ENCODE peak calls at places on chromosomes 16 and 17, in six cellular contexts. One of them, this sample, is unnamed.

GRCh38 chr16:48369765-48370164 is 15.4 kb downstream of the SIAH1 start:
- DNase-seq in non-pigmented ciliary epithelial cell: no peak
- DNase-seq in LoVo: no peak
- DNase-seq in activated T-cell treated with anti-CD3 and anti-CD28 coated beads for 24 hours: no peak
- DNase-seq in NCI-H1092: no peak
- DNase-seq in body of pancreas: no peak
- DNase-seq in this sample: no peak

GRCh38 chr17:3030096-3030495 is 33.3 kb downstream of the OR1D5 start:
- DNase-seq in body of pancreas: no peak
- DNase-seq in LoVo: no peak
- DNase-seq in activated T-cell treated with anti-CD3 and anti-CD28 coated beads for 24 hours: no peak
- DNase-seq in NCI-H1092: no peak
- DNase-seq in non-pigmented ciliary epithelial cell: no peak
- DNase-seq in this sample: peak; percentile 74

GRCh38 chr17:55340726-55341125 is 76.0 kb downstream of the HLF start:
- DNase-seq in non-pigmented ciliary epithelial cell: no peak
- DNase-seq in NCI-H1092: no peak
- DNase-seq in body of pancreas: no peak
- DNase-seq in activated T-cell treated with anti-CD3 and anti-CD28 coated beads for 24 hours: no peak
- DNase-seq in LoVo: no peak
- DNase-seq in this sample: no peak

GRCh38 chr17:41681776-41682175 is 6.9 kb upstream of the EIF1 start:
- DNase-seq in LoVo: no peak
- DNase-seq in non-pigmented ciliary epithelial cell: no peak
- DNase-seq in NCI-H1092: no peak
- DNase-seq in body of pancreas: no peak
- DNase-seq in activated T-cell treated with anti-CD3 and anti-CD28 coated beads for 24 hours: no peak
- DNase-seq in this sample: no peak

GRCh38 chr16:68756250-68757051 is 19.4 kb downstream of the CDH1 start:
- DNase-seq in non-pigmented ciliary epithelial cell: no peak
- DNase-seq in activated T-cell treated with anti-CD3 and anti-CD28 coated beads for 24 hours: peak; percentile 76
- DNase-seq in NCI-H1092: no peak
- DNase-seq in body of pancreas: peak; percentile 80
- DNase-seq in LoVo: peak; percentile 95
- DNase-seq in this sample: no peak

GRCh38 chr17:7281953-7282751 is 634 bp downstream of the SLC2A4 start:
- DNase-seq in activated T-cell treated with anti-CD3 and anti-CD28 coated beads for 24 hours: no peak
- DNase-seq in NCI-H1092: no peak
- DNase-seq in LoVo: no peak
- DNase-seq in body of pancreas: no peak
- DNase-seq in non-pigmented ciliary epithelial cell: no peak
- DNase-seq in this sample: no peak

GRCh38 chr17:16328997-16329396 is 24.3 kb downstream of the CENPV start:
- DNase-seq in non-pigmented ciliary epithelial cell: no peak
- DNase-seq in body of pancreas: no peak
- DNase-seq in NCI-H1092: peak; percentile 13
- DNase-seq in LoVo: no peak
- DNase-seq in activated T-cell treated with anti-CD3 and anti-CD28 coated beads for 24 hours: no peak
- DNase-seq in this sample: no peak

GRCh38 chr17:8753976-8754440 is 4.3 kb downstream of the SPDYE4 start:
- DNase-seq in non-pigmented ciliary epithelial cell: no peak
- DNase-seq in body of pancreas: no peak
- DNase-seq in activated T-cell treated with anti-CD3 and anti-CD28 coated beads for 24 hours: no peak
- DNase-seq in LoVo: peak; percentile 20
- DNase-seq in NCI-H1092: no peak
- DNase-seq in this sample: peak; percentile 0

GRCh38 chr17:4161179-4161559 is 18.2 kb downstream of the CYB5D2 start:
- DNase-seq in body of pancreas: no peak
- DNase-seq in activated T-cell treated with anti-CD3 and anti-CD28 coated beads for 24 hours: no peak
- DNase-seq in LoVo: peak; percentile 44
- DNase-seq in NCI-H1092: no peak
- DNase-seq in non-pigmented ciliary epithelial cell: peak; percentile 61
- DNase-seq in this sample: peak; percentile 70

GRCh38 chr17:82866521-82867214 is 26.8 kb upstream of the ZNF750 start:
- DNase-seq in non-pigmented ciliary epithelial cell: peak; percentile 63
- DNase-seq in NCI-H1092: peak; percentile 26
- DNase-seq in LoVo: no peak
- DNase-seq in body of pancreas: no peak
- DNase-seq in activated T-cell treated with anti-CD3 and anti-CD28 coated beads for 24 hours: no peak
- DNase-seq in this sample: peak; percentile 76

GRCh38 chr17:4101799-4102405 is 40.9 kb downstream of the ZZEF1 start:
- DNase-seq in body of pancreas: no peak
- DNase-seq in NCI-H1092: no peak
- DNase-seq in LoVo: no peak
- DNase-seq in non-pigmented ciliary epithelial cell: no peak
- DNase-seq in activated T-cell treated with anti-CD3 and anti-CD28 coated beads for 24 hours: no peak
- DNase-seq in this sample: no peak

GRCh38 chr16:19415461-19415860 is 2.2 kb upstream of the TMC5 start:
- DNase-seq in NCI-H1092: no peak
- DNase-seq in non-pigmented ciliary epithelial cell: no peak
- DNase-seq in activated T-cell treated with anti-CD3 and anti-CD28 coated beads for 24 hours: no peak
- DNase-seq in body of pancreas: no peak
- DNase-seq in LoVo: no peak
- DNase-seq in this sample: no peak

GRCh38 chr17:63984651-63985386 is 12.1 kb upstream of the SCN4A start:
- DNase-seq in non-pigmented ciliary epithelial cell: peak; percentile 55
- DNase-seq in NCI-H1092: no peak
- DNase-seq in activated T-cell treated with anti-CD3 and anti-CD28 coated beads for 24 hours: peak; percentile 31
- DNase-seq in LoVo: peak; percentile 29
- DNase-seq in body of pancreas: no peak
- DNase-seq in this sample: peak; percentile 83

GRCh38 chr16:5070431-5071186 is 1.0 kb upstream of the ALG1 start:
- DNase-seq in LoVo: no peak
- DNase-seq in NCI-H1092: no peak
- DNase-seq in activated T-cell treated with anti-CD3 and anti-CD28 coated beads for 24 hours: no peak
- DNase-seq in non-pigmented ciliary epithelial cell: no peak
- DNase-seq in body of pancreas: no peak
- DNase-seq in this sample: no peak

GRCh38 chr17:32998111-32998892 is 6.7 kb downstream of the SPACA3 start:
- DNase-seq in non-pigmented ciliary epithelial cell: no peak
- DNase-seq in LoVo: peak; percentile 73
- DNase-seq in NCI-H1092: peak; percentile 57
- DNase-seq in activated T-cell treated with anti-CD3 and anti-CD28 coated beads for 24 hours: peak; percentile 53
- DNase-seq in body of pancreas: peak; percentile 86
- DNase-seq in this sample: peak; percentile 8

GRCh38 chr17:43389022-43389947 is 9.5 kb upstream of the ARL4D start:
- DNase-seq in activated T-cell treated with anti-CD3 and anti-CD28 coated beads for 24 hours: peak; percentile 73
- DNase-seq in non-pigmented ciliary epithelial cell: no peak
- DNase-seq in body of pancreas: peak; percentile 82
- DNase-seq in NCI-H1092: peak; percentile 54
- DNase-seq in LoVo: peak; percentile 75
- DNase-seq in this sample: peak; percentile 51

GRCh38 chr17:3557768-3558583 is at the start of gene TRPV3:
- DNase-seq in NCI-H1092: no peak
- DNase-seq in LoVo: peak; percentile 49
- DNase-seq in activated T-cell treated with anti-CD3 and anti-CD28 coated beads for 24 hours: peak; percentile 30
- DNase-seq in body of pancreas: peak; percentile 47
- DNase-seq in non-pigmented ciliary epithelial cell: no peak
- DNase-seq in this sample: no peak

This sample was measured in skeletal muscle cell.